ENCODE peak calls at places on chromosome 4, in four cellular contexts. One of them, this sample, is unnamed.

GRCh38 chr4:98468744-98469143 is 189.7 kb downstream of the TSPAN5 start:
- DNase-seq in pancreas: no peak
- DNase-seq in AG09309: no peak
- DNase-seq in WTC11: no peak
- DNase-seq in this sample: no peak

GRCh38 chr4:26860922-26861433 is 337 bp downstream of the STIM2 start:
- DNase-seq in pancreas: peak; percentile 43
- DNase-seq in AG09309: no peak
- DNase-seq in WTC11: peak; percentile 55
- DNase-seq in this sample: peak; percentile 75

GRCh38 chr4:45554423-45554822 is 569.4 kb downstream of the GABRG1 start:
- DNase-seq in pancreas: no peak
- DNase-seq in AG09309: no peak
- DNase-seq in WTC11: no peak
- DNase-seq in this sample: no peak

GRCh38 chr4:74311696-74312313 is 3.5 kb downstream of the EPGN start:
- DNase-seq in pancreas: peak; percentile 11
- DNase-seq in AG09309: no peak
- DNase-seq in WTC11: no peak
- DNase-seq in this sample: no peak

GRCh38 chr4:122666527-122667245 is 45.8 kb upstream of the IL21 start:
- DNase-seq in pancreas: no peak
- DNase-seq in AG09309: peak; percentile 96
- DNase-seq in WTC11: no peak
- DNase-seq in this sample: no peak

GRCh38 chr4:55321707-55322264 is 24.3 kb upstream of the SRD5A3 start:
- DNase-seq in pancreas: peak; percentile 20
- DNase-seq in AG09309: peak; percentile 55
- DNase-seq in WTC11: peak; percentile 83
- DNase-seq in this sample: no peak

GRCh38 chr4:156456830-156457229 is 503.2 kb upstream of the CTSO start:
- DNase-seq in pancreas: no peak
- DNase-seq in AG09309: no peak
- DNase-seq in WTC11: no peak
- DNase-seq in this sample: no peak

GRCh38 chr4:110411599-110412011 is 64.3 kb upstream of the ENPEP start:
- DNase-seq in pancreas: no peak
- DNase-seq in AG09309: no peak
- DNase-seq in WTC11: peak; percentile 45
- DNase-seq in this sample: peak; percentile 10

GRCh38 chr4:1010522-1011021 is 854 bp upstream of the FGFRL1 start:
- DNase-seq in pancreas: peak; percentile 60
- DNase-seq in AG09309: peak; percentile 41
- DNase-seq in WTC11: peak; percentile 40
- DNase-seq in this sample: peak; percentile 90

GRCh38 chr4:25345880-25346279 is 31.2 kb upstream of the ANAPC4 start:
- DNase-seq in pancreas: no peak
- DNase-seq in AG09309: no peak
- DNase-seq in WTC11: no peak
- DNase-seq in this sample: no peak

GRCh38 chr4:113467581-113467980 is 294.0 kb downstream of the CAMK2D start:
- DNase-seq in pancreas: no peak
- DNase-seq in AG09309: no peak
- DNase-seq in WTC11: no peak
- DNase-seq in this sample: no peak

GRCh38 chr4:44928062-44928380 is 201.7 kb upstream of the GNPDA2 start:
- DNase-seq in pancreas: no peak
- DNase-seq in AG09309: no peak
- DNase-seq in WTC11: no peak
- DNase-seq in this sample: no peak

GRCh38 chr4:15855804-15856475 is 77.8 kb downstream of the CD38 start:
- DNase-seq in pancreas: no peak
- DNase-seq in AG09309: no peak
- DNase-seq in WTC11: no peak
- DNase-seq in this sample: no peak

GRCh38 chr4:146998157-146998556 is 52.5 kb upstream of the TTC29 start:
- DNase-seq in pancreas: no peak
- DNase-seq in AG09309: no peak
- DNase-seq in WTC11: no peak
- DNase-seq in this sample: no peak

GRCh38 chr4:168540086-168540864 is 43.4 kb downstream of the PALLD start:
- DNase-seq in pancreas: no peak
- DNase-seq in AG09309: peak; percentile 77
- DNase-seq in WTC11: no peak
- DNase-seq in this sample: no peak

GRCh38 chr4:88446124-88446523 is 10.8 kb upstream of the HERC5 start:
- DNase-seq in pancreas: no peak
- DNase-seq in AG09309: no peak
- DNase-seq in WTC11: no peak
- DNase-seq in this sample: no peak

GRCh38 chr4:7967501-7968261 is 28.0 kb upstream of the AFAP1 start:
- DNase-seq in pancreas: no peak
- DNase-seq in AG09309: no peak
- DNase-seq in WTC11: no peak
- DNase-seq in this sample: peak; percentile 70
- TF ChIP-seq CTCF in pancreas: no peak
- TF ChIP-seq CTCF in AG09309: no peak
- TF ChIP-seq CTCF in WTC11: no peak
- TF ChIP-seq CTCF in this sample: no peak

DNA sequence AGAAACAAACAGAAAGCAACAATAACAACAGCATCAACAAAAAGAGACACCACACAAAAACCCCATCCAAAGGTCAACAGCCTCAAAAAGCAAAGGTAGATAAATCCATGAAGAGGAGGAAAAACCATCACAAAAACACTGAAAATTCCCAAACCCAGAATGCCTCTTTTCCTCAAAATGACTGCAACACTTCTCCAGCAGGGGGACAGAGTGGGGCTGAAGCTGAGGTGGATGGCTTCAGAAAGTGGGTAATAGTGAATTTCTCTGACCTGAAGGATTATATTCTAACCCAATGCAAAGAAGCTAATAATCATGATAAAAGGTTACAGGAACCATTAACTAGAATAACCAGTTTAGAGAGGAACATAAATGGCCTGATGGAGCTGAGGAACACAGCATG is 888.2 kb downstream of the RAB28 start:
- DNase-seq in pancreas: no peak
- DNase-seq in AG09309: no peak
- DNase-seq in WTC11: no peak
- DNase-seq in this sample: no peak
- TF ChIP-seq CTCF in pancreas: no peak
- TF ChIP-seq CTCF in AG09309: no peak
- TF ChIP-seq CTCF in WTC11: no peak
- TF ChIP-seq CTCF in this sample: no peak

DNA sequence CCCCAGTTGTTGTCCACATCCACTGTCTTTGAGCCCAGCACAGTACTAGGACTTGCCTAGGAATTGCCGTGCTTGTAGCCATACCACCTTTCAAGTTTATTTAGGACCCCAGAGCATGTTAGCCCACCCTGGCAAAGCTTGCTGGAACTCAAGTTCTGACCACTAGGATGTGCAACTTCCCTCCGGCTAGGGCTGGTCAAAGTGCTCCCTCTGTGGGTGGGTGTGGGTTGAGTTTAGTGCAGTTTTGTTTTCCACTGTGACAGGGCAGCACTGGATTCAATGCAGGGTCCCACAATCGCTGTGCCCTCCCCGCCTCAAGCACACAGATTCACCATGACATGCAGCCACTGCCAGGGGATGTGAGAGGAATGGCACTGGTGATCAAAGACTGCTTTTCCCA is 96.0 kb downstream of the RASGEF1B start:
- DNase-seq in pancreas: no peak
- DNase-seq in AG09309: no peak
- DNase-seq in WTC11: peak; percentile 60
- DNase-seq in this sample: no peak
- TF ChIP-seq CTCF in pancreas: no peak
- TF ChIP-seq CTCF in AG09309: no peak
- TF ChIP-seq CTCF in WTC11: peak; percentile 11
- TF ChIP-seq CTCF in this sample: no peak

GRCh38 chr4:153488719-153489384 is 22.7 kb downstream of the TMEM131L start:
- DNase-seq in pancreas: no peak
- DNase-seq in AG09309: no peak
- DNase-seq in WTC11: peak; percentile 46
- DNase-seq in this sample: no peak
- TF ChIP-seq CTCF in pancreas: no peak
- TF ChIP-seq CTCF in AG09309: no peak
- TF ChIP-seq CTCF in WTC11: no peak
- TF ChIP-seq CTCF in this sample: no peak

DNA sequence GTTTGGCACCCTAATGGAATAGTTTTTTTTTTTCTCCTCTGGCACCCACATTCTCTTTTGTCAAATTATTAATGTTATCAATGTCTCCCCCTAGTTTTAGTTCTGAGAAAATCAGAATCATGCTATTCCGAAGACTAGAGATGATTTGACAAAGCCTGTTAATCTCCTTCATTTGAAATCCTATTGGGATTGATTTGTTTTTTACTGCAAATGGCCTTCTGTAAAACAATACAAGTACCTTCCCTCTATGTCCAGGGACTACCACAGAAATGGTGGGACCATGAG is 57.4 kb downstream of the UGT2B10 start:
- DNase-seq in pancreas: no peak
- DNase-seq in AG09309: no peak
- DNase-seq in WTC11: no peak
- DNase-seq in this sample: no peak
- TF ChIP-seq CTCF in pancreas: no peak
- TF ChIP-seq CTCF in AG09309: no peak
- TF ChIP-seq CTCF in WTC11: no peak
- TF ChIP-seq CTCF in this sample: no peak

This sample was measured in mucosa of descending colon.